ENCODE peak calls at places on chromosomes 13 and 19, in nine cellular contexts. Q is sigmoid colon, B is epithelial cell of esophagus, C is suprapubic skin, N is lower leg skin, A is AG10803, W is endothelial cell, I is neural crest cell, Z is AG09319. T is an unnamed sample.

GRCh38 chr19:58581227-58582141 is 8.3 kb upstream of the MZF1 start:
- DNase-seq in Q (peak), B (peak), C (peak), N (peak), A (peak), W (peak), I (peak), Z (peak), T (peak)

GRCh38 chr13:51006067-51006800 is 96.6 kb downstream of the RNASEH2B start:
- DNase-seq in Q (no peak), B (no peak), C (no peak), N (no peak), A (peak), W (no peak), I (no peak), Z (no peak), T (no peak)

GRCh38 chr13:41596190-41596589 is 138.8 kb downstream of the RGCC start:
- DNase-seq in Q (no peak), B (no peak), C (no peak), N (no peak), A (no peak), W (no peak), I (no peak), Z (no peak), T (no peak)

GRCh38 chr13:60170414-60170813 is 6.7 kb upstream of the DIAPH3 start:
- DNase-seq in Q (no peak), B (no peak), C (no peak), N (no peak), A (no peak), W (no peak), I (no peak), Z (no peak), T (no peak)

GRCh38 chr19:16544468-16545231 is 2.4 kb upstream of the CHERP start:
- DNase-seq in Q (no peak), B (no peak), C (no peak), N (no peak), A (no peak), W (no peak), I (no peak), Z (no peak), T (no peak)

GRCh38 chr19:35585844-35586243 is at the start of gene PMIS2:
- DNase-seq in Q (no peak), B (no peak), C (no peak), N (no peak), A (no peak), W (no peak), I (no peak), Z (no peak), T (no peak)

GRCh38 chr19:13045812-13046211 is 50.5 kb downstream of the NFIX start:
- DNase-seq in Q (no peak), B (no peak), C (no peak), N (no peak), A (no peak), W (no peak), I (no peak), Z (no peak), T (no peak)

GRCh38 chr13:40345654-40346372 is 320.6 kb downstream of the FOXO1 start:
- DNase-seq in Q (no peak), B (no peak), C (no peak), N (no peak), A (no peak), W (no peak), I (no peak), Z (no peak), T (no peak)

GRCh38 chr19:10670876-10671804 is 17.0 kb downstream of the ILF3 start:
- DNase-seq in Q (no peak), B (no peak), C (no peak), N (no peak), A (no peak), W (no peak), I (no peak), Z (no peak), T (no peak)

GRCh38 chr19:51251453-51251790 is 542 bp downstream of the SIGLECL1 start:
- DNase-seq in Q (no peak), B (no peak), C (no peak), N (no peak), A (no peak), W (no peak), I (no peak), Z (no peak), T (no peak)

GRCh38 chr19:33379151-33379829 is 5.8 kb downstream of the CEBPG start:
- DNase-seq in Q (no peak), B (no peak), C (peak), N (peak), A (no peak), W (no peak), I (no peak), Z (no peak), T (no peak)

GRCh38 chr13:36815069-36815468 is 4.0 kb upstream of the RFXAP start:
- DNase-seq in Q (no peak), B (no peak), C (no peak), N (no peak), A (no peak), W (no peak), I (no peak), Z (no peak), T (no peak)

GRCh38 chr13:33193428-33193974 is 92.1 kb downstream of the STARD13 start:
- DNase-seq in Q (no peak), B (no peak), C (no peak), N (no peak), A (no peak), W (no peak), I (no peak), Z (no peak), T (no peak)

GRCh38 chr13:113742000-113742441 is 17.0 kb upstream of the TMEM255B start:
- DNase-seq in Q (no peak), B (peak), C (peak), N (no peak), A (peak), W (peak), I (no peak), Z (no peak), T (peak)
- TF ChIP-seq CTCF in Q (no peak), B (no peak), C (no peak), N (no peak), A (no peak), W (no peak), I (peak), Z (no peak), T (peak)

GRCh38 chr13:74452176-74452575 is 318.0 kb upstream of the KLF12 start:
- DNase-seq in Q (no peak), B (peak), C (no peak), N (no peak), A (no peak), W (no peak), I (no peak), Z (no peak), T (no peak)
- TF ChIP-seq CTCF in Q (no peak), B (no peak), C (no peak), N (no peak), A (no peak), W (no peak), I (no peak), Z (no peak), T (no peak)

DNA sequence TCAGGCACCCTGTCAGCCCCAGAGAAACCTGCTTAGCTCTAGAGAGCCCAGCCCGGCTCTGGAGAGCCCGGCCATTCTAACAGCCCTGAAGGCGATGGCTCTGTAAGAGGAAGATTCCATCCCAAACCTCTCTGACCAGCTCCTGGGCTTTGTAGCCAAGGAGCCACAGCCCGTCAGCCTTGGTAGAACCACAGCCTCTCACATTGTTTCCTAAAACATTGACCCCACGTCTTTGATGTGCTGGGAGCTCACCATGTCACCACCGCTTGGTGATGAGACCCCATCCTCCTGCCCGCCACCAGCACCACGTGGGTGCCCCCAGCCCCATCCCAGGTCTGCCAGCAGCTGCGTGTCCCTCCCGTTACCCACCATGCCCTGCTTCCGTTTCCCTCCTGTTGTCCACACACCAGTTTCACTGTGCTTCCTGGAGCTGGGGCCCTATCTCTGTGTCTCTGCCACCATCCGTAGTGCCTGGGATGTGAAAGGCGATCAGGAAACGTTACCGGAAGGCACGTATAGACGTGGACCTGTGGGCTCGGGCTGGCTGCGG is 94.2 kb upstream of the MCF2L start:
- DNase-seq in Q (peak), B (no peak), C (peak), N (peak), A (no peak), W (no peak), I (no peak), Z (no peak), T (no peak)
- TF ChIP-seq CTCF in Q (no peak), B (no peak), C (no peak), N (no peak), A (no peak), W (peak), I (peak), Z (no peak), T (peak)

DNA sequence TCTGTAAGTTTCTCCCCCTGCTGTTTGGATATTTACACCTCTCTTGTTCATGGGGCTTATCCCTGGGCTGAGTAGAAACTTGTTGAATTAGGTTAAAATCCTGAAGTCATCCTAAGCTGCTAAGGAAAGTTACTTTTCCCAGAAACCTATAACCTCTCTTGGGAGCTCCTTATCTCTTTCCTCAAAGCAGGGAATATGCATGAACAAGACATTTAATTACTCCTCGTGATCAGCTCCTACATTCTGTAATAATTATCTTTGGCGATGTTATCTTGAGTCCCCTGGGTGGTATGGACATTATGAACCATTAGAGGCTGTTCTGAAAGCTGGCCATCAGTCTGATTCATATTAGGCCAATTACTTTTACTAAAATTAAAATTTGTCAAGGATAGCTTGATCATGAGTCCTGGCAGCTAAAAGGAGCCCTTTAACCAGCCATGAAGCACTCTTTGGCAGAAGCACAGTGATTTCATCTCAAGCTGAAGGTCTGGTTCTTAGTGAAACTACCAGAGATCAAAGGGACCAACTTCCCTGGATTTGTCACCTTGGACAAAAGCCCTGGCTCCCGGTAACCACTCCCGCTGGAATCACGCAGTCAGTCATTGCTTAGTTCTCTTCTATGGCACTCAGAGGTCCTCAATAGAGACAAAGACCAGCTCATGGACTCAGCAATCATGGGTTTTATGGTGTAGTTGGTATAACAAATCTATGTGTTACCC is 811.8 kb downstream of the UQCRFS1 start:
- DNase-seq in Q (no peak), B (no peak), C (no peak), N (no peak), A (no peak), W (no peak), I (no peak), Z (no peak), T (no peak)
- TF ChIP-seq CTCF in Q (no peak), B (no peak), C (no peak), N (no peak), A (no peak), W (no peak), I (no peak), Z (no peak), T (no peak)

GRCh38 chr19:54137913-54138776 is 583 bp downstream of the CNOT3 start:
- DNase-seq in Q (no peak), B (no peak), C (no peak), N (peak), A (no peak), W (peak), I (no peak), Z (no peak), T (no peak)
- TF ChIP-seq CTCF in Q (no peak), B (no peak), C (no peak), N (no peak), A (no peak), W (no peak), I (peak), Z (no peak), T (no peak)

GRCh38 chr13:113086031-113086750 is 19.4 kb upstream of the F7 start:
- DNase-seq in Q (no peak), B (no peak), C (no peak), N (no peak), A (no peak), W (no peak), I (no peak), Z (no peak), T (peak)
- TF ChIP-seq CTCF in Q (no peak), B (no peak), C (no peak), N (no peak), A (no peak), W (no peak), I (no peak), Z (no peak), T (no peak)

GRCh38 chr13:78382946-78383542 is 220.3 kb downstream of the POU4F1 start:
- DNase-seq in Q (no peak), B (no peak), C (no peak), N (no peak), A (no peak), W (no peak), I (no peak), Z (no peak), T (no peak)
- TF ChIP-seq CTCF in Q (no peak), B (no peak), C (no peak), N (no peak), A (no peak), W (no peak), I (no peak), Z (no peak), T (no peak)

T was measured in CD14-positive monocyte.